ENCODE peak calls at places on chromosomes 2 and 18, in eight cellular contexts. U is IMR-90; H is mammary epithelial cell; P is MM.1S; J is CD8-positive, alpha-beta T cell; X is left ventricle myocardium inferior; T is esophagus squamous epithelium; E is adrenal gland. A is an unnamed sample.

GRCh38 chr2:19287324-19287723 is 71.1 kb downstream of the OSR1 start:
- DNase-seq in T (no peak), X (no peak), P (no peak), U (peak; percentile 12), H (peak; percentile 10), E (no peak), J (no peak), A (no peak)

GRCh38 chr2:97950329-97951154 is 45.2 kb downstream of the TMEM131 start:
- DNase-seq in T (no peak), E (no peak), P (no peak), H (peak; percentile 71), X (no peak), J (no peak), U (peak; percentile 91), A (no peak)

GRCh38 chr18:23020555-23021294 is 87.6 kb downstream of the RBBP8 start:
- DNase-seq in U (no peak), P (peak; percentile 46), X (no peak), T (no peak), H (no peak), J (no peak), E (no peak), A (no peak)

GRCh38 chr2:159083601-159084000 is 115.2 kb downstream of the TANC1 start:
- DNase-seq in H (no peak), X (no peak), T (no peak), U (peak; percentile 78), P (no peak), E (no peak), J (no peak), A (no peak)

GRCh38 chr2:37599688-37600525 is 71.5 kb downstream of the CDC42EP3 start:
- DNase-seq in J (peak; percentile 65), U (no peak), H (no peak), E (no peak), X (no peak), P (no peak), T (no peak), A (no peak)

GRCh38 chr2:236867441-236868260 is 218.0 kb upstream of the COPS8 start:
- DNase-seq in E (no peak), U (no peak), H (peak; percentile 29), T (no peak), J (no peak), X (no peak), P (no peak), A (no peak)

GRCh38 chr2:122523143-122523542 is 767.7 kb downstream of the TSN start:
- DNase-seq in U (no peak), J (no peak), T (no peak), P (no peak), X (no peak), E (no peak), H (no peak), A (no peak)

GRCh38 chr2:20812779-20813178 is 10.1 kb downstream of the LDAH start:
- DNase-seq in P (no peak), J (no peak), X (no peak), T (no peak), E (no peak), H (no peak), U (no peak), A (no peak)

DNA sequence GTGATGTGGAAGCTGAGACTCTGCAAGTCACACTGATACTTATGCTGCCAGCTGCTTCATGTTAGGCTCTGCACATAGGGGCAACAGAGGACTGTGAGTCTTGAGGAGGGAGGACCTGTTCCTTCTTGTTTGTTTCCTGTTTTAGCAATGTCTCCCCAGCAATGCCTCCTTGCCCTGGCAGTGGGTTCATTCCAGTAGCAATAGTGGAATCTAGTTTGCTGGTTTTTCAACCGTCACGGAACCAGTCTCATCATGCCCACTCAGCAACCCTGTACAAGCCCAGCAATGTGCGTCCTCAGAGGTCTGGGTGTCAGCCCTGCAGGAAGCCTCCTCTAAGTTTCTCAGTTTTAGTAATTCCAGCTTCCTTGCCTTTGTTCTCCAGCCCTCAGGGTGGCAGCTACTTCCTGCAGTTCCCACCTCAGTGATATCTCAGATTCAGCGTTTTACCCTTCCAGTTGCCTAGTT is 20.5 kb upstream of the ITGB6 start:
- DNase-seq in H (peak; percentile 100), T (no peak), X (no peak), U (no peak), E (no peak), P (no peak), J (no peak), A (no peak)
- H3K4me1 ChIP-seq in H (peaks cover 64% of the 10 kb centered on the region), T (peaks cover 44% of the 10 kb centered on the region), X (peaks cover 40% of the 10 kb centered on the region), U (peaks cover 29% of the 10 kb centered on the region), E (peaks cover 13% of the 10 kb centered on the region), P (peaks cover 12% of the 10 kb centered on the region), J (no peaks in the 10 kb centered on the region), A (peaks cover 61% of the 10 kb centered on the region)

DNA sequence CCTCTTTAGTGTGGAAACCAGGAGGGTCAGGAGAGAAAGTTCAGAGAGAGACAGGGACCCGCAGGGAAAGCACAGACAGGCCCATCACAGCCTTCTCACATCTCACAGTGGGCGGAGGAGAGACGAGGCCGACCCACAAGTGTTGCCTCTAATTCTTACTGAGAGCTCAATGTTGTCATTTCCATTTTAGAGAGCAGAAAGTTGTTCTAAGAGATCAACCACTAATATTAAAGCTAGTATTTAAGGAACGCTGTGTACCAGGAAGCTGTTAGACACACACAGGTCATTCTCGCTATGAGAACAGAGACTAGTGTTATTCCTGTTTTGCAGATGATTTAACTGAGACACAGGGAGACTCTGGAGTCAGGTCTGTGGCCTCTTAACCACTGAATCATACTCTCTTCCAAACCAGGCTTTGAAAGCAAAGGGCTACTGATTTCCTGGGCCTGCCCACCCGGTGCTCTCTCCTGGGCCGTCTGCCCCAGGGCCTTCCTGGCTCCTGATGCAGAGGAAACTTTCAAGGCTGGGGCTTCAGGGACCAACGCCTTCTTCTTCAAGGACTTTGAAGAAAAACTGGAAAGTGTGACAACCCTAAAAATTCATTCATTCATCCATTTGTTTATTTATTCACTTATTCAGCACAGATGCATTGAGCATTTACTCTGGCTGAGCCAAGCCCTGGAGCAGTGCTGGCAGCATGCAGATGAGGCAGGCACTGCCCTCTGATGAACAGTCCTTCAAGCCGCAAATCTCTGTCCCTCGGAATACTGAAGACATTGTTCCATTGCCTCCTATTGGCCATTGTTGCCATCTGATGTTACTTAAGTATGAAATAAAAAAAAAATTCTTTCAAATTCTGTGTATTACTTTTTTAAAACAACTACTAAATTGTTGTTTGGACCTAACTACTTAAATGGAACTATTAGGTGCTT is 37.2 kb upstream of the BIN1 start:
- DNase-seq in E (peak; percentile 48), P (no peak), U (peak; percentile 49), J (no peak), X (no peak), T (no peak), H (peak; percentile 16), A (no peak)
- TF ChIP-seq CTCF in E (peak; percentile 14), P (no peak), U (no peak), J (no peak), X (no peak), T (peak; percentile 5), H (no peak), A (peak; percentile 30)

DNA sequence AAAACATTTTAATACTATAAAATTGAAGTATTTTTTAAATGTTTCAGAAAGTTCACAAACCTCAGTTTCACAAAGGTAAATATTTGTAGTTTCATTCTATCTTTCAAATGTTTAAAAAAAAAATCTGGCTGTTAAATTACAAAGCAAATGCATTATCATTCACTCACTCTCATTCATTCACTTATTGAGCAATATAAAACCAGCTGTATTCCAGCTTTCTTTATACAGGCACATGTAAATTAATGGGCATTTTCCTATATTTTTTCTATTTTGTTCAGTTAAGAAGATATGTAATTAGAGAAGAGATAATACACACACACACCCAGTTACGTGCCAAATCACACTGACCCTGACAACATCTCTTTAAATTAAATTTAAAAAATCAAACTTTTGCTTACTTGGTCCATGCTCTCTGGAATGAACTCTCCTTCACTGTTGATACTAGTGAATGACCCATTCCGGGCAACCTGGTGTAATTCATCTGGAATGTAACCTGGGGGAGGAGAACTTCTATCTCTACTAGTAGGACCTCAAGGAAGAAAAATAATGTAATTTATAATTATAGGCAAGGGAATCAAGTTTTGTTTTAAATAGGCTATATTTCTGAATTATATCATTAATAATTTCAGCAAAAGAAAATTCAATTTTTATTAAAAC is 32.5 kb upstream of the ERCC3 start:
- DNase-seq in J (no peak), U (peak; percentile 32), P (no peak), H (peak; percentile 14), X (no peak), E (no peak), T (no peak), A (no peak)
- H3K4me1 ChIP-seq in J (no peaks in the 10 kb centered on the region), U (no peaks in the 10 kb centered on the region), P (peaks cover 11% of the 10 kb centered on the region), H (no peaks in the 10 kb centered on the region), X (no peaks in the 10 kb centered on the region), E (no peaks in the 10 kb centered on the region), T (no peaks in the 10 kb centered on the region), A (no peaks in the 10 kb centered on the region)

GRCh38 chr2:73982140-73982617 is 2.5 kb upstream of the TET3 start:
- DNase-seq in J (no peak), H (peak; percentile 64), T (no peak), P (no peak), U (peak; percentile 53), X (no peak), E (no peak), A (peak; percentile 58)

GRCh38 chr2:73985318-73986084 is 791 bp downstream of the TET3 start:
- DNase-seq in T (no peak), X (peak; percentile 44), E (peak; percentile 59), P (peak; percentile 48), U (no peak), J (no peak), H (no peak), A (peak; percentile 63)

GRCh38 chr2:73984203-73984921 is at the start of gene TET3:
- DNase-seq in T (no peak), U (no peak), H (no peak), X (no peak), J (peak; percentile 60), E (no peak), P (peak; percentile 67), A (peak; percentile 79)

GRCh38 chr2:73984922-73985317 is 210 bp downstream of the TET3 start:
- DNase-seq in U (no peak), H (no peak), T (no peak), E (peak; percentile 44), P (peak; percentile 51), J (peak; percentile 50), X (peak; percentile 58), A (peak; percentile 81)

DNA sequence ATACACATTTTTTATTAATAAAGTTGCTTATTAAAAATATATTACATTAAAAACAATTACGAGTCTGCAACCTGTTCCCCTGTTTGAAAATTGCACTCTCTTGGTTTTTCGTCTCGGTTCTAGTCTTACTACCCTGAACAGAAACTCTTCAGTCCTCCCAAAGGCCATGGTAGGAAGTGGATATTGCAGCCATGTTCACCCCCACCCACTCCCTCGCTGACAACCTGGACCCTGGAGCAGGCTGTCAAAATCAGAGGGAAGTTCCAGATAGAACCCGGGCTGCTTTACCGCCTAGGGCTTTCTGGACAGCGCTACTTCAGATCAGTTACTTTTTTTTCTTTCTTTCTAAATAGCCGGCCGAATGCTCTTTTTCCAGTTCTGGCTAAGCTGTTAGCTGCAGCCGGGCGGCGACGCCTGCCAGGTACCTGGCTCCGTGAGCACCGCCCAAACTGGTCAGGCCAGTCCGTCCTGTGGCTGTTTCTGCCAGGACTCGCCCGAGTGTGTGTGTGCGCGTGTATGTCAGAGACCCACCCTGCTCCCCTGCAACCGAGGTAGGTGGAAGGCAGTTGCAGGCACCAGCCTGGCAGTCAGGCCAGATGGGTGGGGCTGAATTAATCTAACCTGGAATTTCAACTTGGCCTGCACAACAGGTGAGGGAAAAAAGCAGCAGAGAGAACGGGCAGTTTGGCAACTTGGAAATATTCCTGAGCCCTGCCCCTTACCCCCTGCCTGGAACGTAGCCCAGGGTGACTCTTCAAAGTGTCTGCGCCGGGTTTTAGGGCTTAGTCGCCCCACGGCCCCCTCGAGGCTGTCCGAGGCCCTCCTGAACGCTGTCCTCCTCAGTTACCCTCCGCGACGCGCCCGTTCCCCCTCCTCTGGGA is 1.1 kb upstream of the TET3 start:
- DNase-seq in P (no peak), X (no peak), J (no peak), T (no peak), H (peak; percentile 99), U (no peak), E (no peak), A (no peak)
- TF ChIP-seq CTCF in P (no peak), X (no peak), J (no peak), T (no peak), H (peak; percentile 8), U (no peak), E (no peak), A (no peak)

A was measured in psoas muscle.